ENCODE peak calls at places on chromosomes 16 and 17, in eight cellular contexts. Q, K, F, L, X, P, H and I are unnamed samples.

GRCh38 chr17:15883617-15884111 is 61.3 kb upstream of the ADORA2B start:
- DNase-seq in F (no peak), X (no peak), Q (no peak), H (no peak), L (no peak), P (no peak), K (no peak), I (no peak)

GRCh38 chr16:65118866-65119265 is 3.0 kb downstream of the CDH11 start:
- DNase-seq in F (no peak), H (no peak), L (no peak), X (no peak), K (no peak), P (no peak), Q (no peak), I (no peak)

GRCh38 chr17:14019186-14019956 is 49.9 kb upstream of the COX10 start:
- DNase-seq in K (no peak), F (no peak), L (no peak), Q (no peak), P (no peak), X (no peak), H (no peak), I (no peak)

GRCh38 chr16:34802848-34803599 is 1343.6 kb downstream of the TP53TG3F start:
- DNase-seq in P (no peak), K (peak; percentile 8), X (no peak), L (no peak), H (no peak), Q (no peak), F (peak; percentile 20), I (no peak)

GRCh38 chr17:35766903-35767510 is 6.3 kb downstream of the C17orf50 start:
- DNase-seq in Q (no peak), X (no peak), F (no peak), P (no peak), L (peak; percentile 48), H (no peak), K (no peak), I (no peak)

GRCh38 chr17:71572343-71572742 is 548.5 kb upstream of the SOX9 start:
- DNase-seq in Q (no peak), P (no peak), K (no peak), F (no peak), L (no peak), H (no peak), X (no peak), I (no peak)

GRCh38 chr16:30368792-30369090 is 1.6 kb downstream of the TBC1D10B start:
- DNase-seq in H (no peak), X (no peak), L (no peak), K (no peak), Q (no peak), P (no peak), F (no peak), I (no peak)

GRCh38 chr17:72782985-72783701 is 309.3 kb downstream of the SLC39A11 start:
- DNase-seq in K (no peak), L (no peak), P (no peak), Q (no peak), X (no peak), F (no peak), H (no peak), I (no peak)

GRCh38 chr17:10292057-10292931 is 80.5 kb downstream of the MYH13 start:
- DNase-seq in X (no peak), K (peak; percentile 66), H (no peak), L (peak; percentile 45), P (no peak), Q (peak; percentile 36), F (no peak), I (no peak)

GRCh38 chr16:71359431-71359830 is 908 bp downstream of the CALB2 start:
- DNase-seq in P (no peak), X (no peak), Q (no peak), K (no peak), L (no peak), F (no peak), H (no peak), I (no peak)

GRCh38 chr16:27401768-27402568 is at the start of gene IL21R:
- DNase-seq in F (peak; percentile 64), K (peak; percentile 66), L (peak; percentile 52), Q (peak; percentile 50), X (peak; percentile 40), H (peak; percentile 95), P (peak; percentile 82), I (peak; percentile 88)

GRCh38 chr16:3017806-3018506 is at the start of gene CLDN6:
- DNase-seq in L (no peak), K (no peak), X (no peak), H (no peak), P (no peak), F (no peak), Q (no peak), I (no peak)

GRCh38 chr16:27445502-27446175 is 43.7 kb downstream of the IL21R start:
- DNase-seq in X (no peak), Q (no peak), P (peak; percentile 25), K (no peak), H (no peak), F (peak; percentile 29), L (no peak), I (peak; percentile 20)

GRCh38 chr17:75086496-75087181 is 1.1 kb upstream of the SLC16A5 start:
- DNase-seq in P (no peak), L (no peak), K (no peak), X (no peak), F (peak; percentile 65), Q (no peak), H (no peak), I (no peak)

GRCh38 chr16:26475579-26475978 is 591.1 kb upstream of the C16orf82 start:
- DNase-seq in H (no peak), L (no peak), Q (no peak), X (no peak), F (no peak), K (no peak), P (no peak), I (no peak)

GRCh38 chr17:9402590-9403199 is 172.9 kb downstream of the STX8 start:
- DNase-seq in K (no peak), P (no peak), X (no peak), Q (no peak), L (peak; percentile 9), H (no peak), F (no peak), I (no peak)

GRCh38 chr16:52740333-52740732 is 193.4 kb upstream of the TOX3 start:
- DNase-seq in K (no peak), X (no peak), Q (no peak), L (no peak), H (no peak), F (no peak), P (no peak), I (no peak)

GRCh38 chr17:31415640-31416502 is 24.4 kb downstream of the RAB11FIP4 start:
- DNase-seq in F (no peak), P (no peak), X (no peak), H (no peak), Q (no peak), L (no peak), K (no peak), I (no peak)

GRCh38 chr16:48117217-48118105 is 38.3 kb downstream of the ABCC12 start:
- DNase-seq in K (peak; percentile 41), P (peak; percentile 62), L (peak; percentile 16), X (no peak), Q (no peak), H (peak; percentile 65), F (no peak), I (peak; percentile 75)

GRCh38 chr17:42773290-42774035 is at the start of gene VPS25:
- DNase-seq in K (peak; percentile 76), Q (peak; percentile 74), F (peak; percentile 78), X (peak; percentile 17), H (peak; percentile 72), P (peak; percentile 83), L (peak; percentile 75), I (peak; percentile 87)
- TF ChIP-seq CTCF in K (no peak), Q (no peak), F (no peak), X (no peak), H (peak; percentile 33), P (peak; percentile 17), L (no peak), I (no peak)

GRCh38 chr16:86604436-86605220 is 26.3 kb downstream of the FOXL1 start:
- DNase-seq in X (no peak), K (no peak), Q (no peak), L (no peak), F (no peak), H (no peak), P (no peak), I (no peak)
- H3K27me3 ChIP-seq in X (no peaks in the 10 kb centered on the region), K (no peaks in the 10 kb centered on the region), Q (no peaks in the 10 kb centered on the region), L (no peaks in the 10 kb centered on the region), F (no peaks in the 10 kb centered on the region), H (no peaks in the 10 kb centered on the region), P (peaks cover 13% of the 10 kb centered on the region), I (peaks cover 4% of the 10 kb centered on the region)

GRCh38 chr16:78022347-78022746 is at the start of gene CLEC3A:
- DNase-seq in K (no peak), Q (no peak), H (no peak), F (no peak), L (no peak), X (no peak), P (no peak), I (no peak)
- TF ChIP-seq CTCF in K (no peak), Q (no peak), H (no peak), F (no peak), L (no peak), X (no peak), P (no peak), I (no peak)

DNA sequence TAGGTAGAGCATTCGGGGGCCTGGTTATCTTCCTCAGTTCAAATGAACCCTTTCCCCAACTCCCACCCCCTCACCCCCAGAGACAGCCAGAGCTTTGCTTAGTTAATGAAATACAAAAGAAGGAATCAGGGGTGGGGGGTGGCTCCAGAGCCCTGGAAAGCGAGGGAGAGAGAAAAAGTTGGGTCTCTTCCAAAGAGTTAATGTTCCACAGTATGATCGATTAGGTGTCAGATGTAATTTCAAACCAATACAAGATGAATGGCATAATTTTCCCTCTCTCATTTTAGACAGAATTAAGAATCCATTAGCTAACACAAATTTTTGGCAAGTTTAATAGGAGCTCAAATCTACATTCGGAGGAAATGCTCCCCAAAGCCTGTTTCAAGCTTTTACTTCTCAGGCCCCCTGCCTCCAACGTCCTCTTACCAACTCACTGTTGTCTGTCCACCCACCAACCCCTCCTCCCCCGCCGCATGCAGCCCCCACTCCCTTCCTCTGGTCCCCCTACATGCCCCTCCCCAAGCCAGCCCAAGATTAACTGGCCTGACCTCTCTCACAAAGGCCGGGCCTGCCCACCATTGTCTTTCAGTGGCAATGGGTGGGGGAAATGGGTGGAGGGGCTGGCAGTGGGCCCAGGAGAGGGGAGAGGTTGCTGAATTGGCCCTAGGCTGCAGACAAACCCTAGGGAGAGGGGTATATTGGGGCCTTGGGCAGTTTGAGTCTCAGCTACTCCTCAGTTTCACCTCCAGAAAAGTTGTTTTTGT is 28.2 kb downstream of the NEUROD2 start:
- DNase-seq in P (no peak), H (no peak), L (no peak), Q (no peak), F (no peak), X (no peak), K (no peak), I (no peak)
- H3K27me3 ChIP-seq in P (no peaks in the 10 kb centered on the region), H (no peaks in the 10 kb centered on the region), L (no peaks in the 10 kb centered on the region), Q (no peaks in the 10 kb centered on the region), F (no peaks in the 10 kb centered on the region), X (no peaks in the 10 kb centered on the region), K (no peaks in the 10 kb centered on the region), I (no peaks in the 10 kb centered on the region)